ENCODE peak calls at places on chromosomes 7 and 10, in ten cellular contexts. E is hypothalamus; X is endothelial cell; L is SK-N-DZ; P is LHCN-M2; C is EH; B is neural progenitor cell; Y is naive thymus-derived CD8-positive, alpha-beta T cell; G is stimulated activated CD4-positive, alpha-beta T cell treated with anti-CD3 and anti-CD28 coated beads, Interleukin-2, amount 100 ng/mL, for 4 hours; S is non-pigmented ciliary epithelial cell. J is an unnamed sample.

GRCh38 chr10:33617381-33617780 is 282.9 kb upstream of the NRP1 start:
- DNase-seq in E (no peak), X (no peak), L (peak; percentile 52), P (no peak), C (no peak), B (no peak), Y (no peak), G (no peak), S (no peak), J (no peak)

GRCh38 chr7:141631525-141631924 is 70.4 kb downstream of the DENND11 start:
- DNase-seq in E (no peak), X (no peak), L (no peak), P (no peak), C (no peak), B (no peak), Y (no peak), G (no peak), S (no peak), J (no peak)

GRCh38 chr7:2923291-2923781 is 79.2 kb upstream of the GNA12 start:
- DNase-seq in E (no peak), X (no peak), L (no peak), P (no peak), C (no peak), B (no peak), Y (no peak), G (no peak), S (no peak), J (no peak)

GRCh38 chr7:82932516-82932915 is 230.2 kb downstream of the PCLO start:
- DNase-seq in E (no peak), X (no peak), L (no peak), P (no peak), C (no peak), B (no peak), Y (no peak), G (no peak), S (no peak), J (no peak)

GRCh38 chr7:131488361-131488760 is 68.1 kb downstream of the PODXL start:
- DNase-seq in E (no peak), X (no peak), L (no peak), P (peak; percentile 20), C (no peak), B (no peak), Y (no peak), G (no peak), S (no peak), J (no peak)

GRCh38 chr10:21170216-21170615 is 273.1 kb upstream of the NEBL start:
- DNase-seq in E (no peak), X (no peak), L (no peak), P (no peak), C (no peak), B (peak; percentile 70), Y (no peak), G (no peak), S (no peak), J (no peak)

GRCh38 chr10:103660364-103661197 is 167.1 kb downstream of the NEURL1 start:
- DNase-seq in E (no peak), X (no peak), L (no peak), P (peak; percentile 67), C (peak; percentile 75), B (no peak), Y (no peak), G (no peak), S (no peak), J (peak; percentile 43)

GRCh38 chr7:137898839-137899681 is 52.3 kb upstream of the DGKI start:
- DNase-seq in E (peak; percentile 73), X (peak; percentile 90), L (peak; percentile 75), P (peak; percentile 69), C (peak; percentile 77), B (peak; percentile 88), Y (peak; percentile 63), G (peak; percentile 59), S (peak; percentile 41), J (peak; percentile 78)